ENCODE peak calls at places on chromosomes 6 and 20, in five cellular contexts. P, X, T, G and K are unnamed samples.

GRCh38 chr6:128474481-128474880 is 45.9 kb downstream of the PTPRK start:
- DNase-seq in P (no peak), X (no peak), T (no peak), G (no peak), K (no peak)

GRCh38 chr20:37362821-37363220 is 16.9 kb downstream of the SRC start:
- DNase-seq in P (no peak), X (no peak), T (no peak), G (no peak), K (peak)

GRCh38 chr6:132666118-132666517 is 7.1 kb upstream of the TAAR1 start:
- DNase-seq in P (no peak), X (no peak), T (no peak), G (no peak), K (no peak)

GRCh38 chr20:24146231-24146634 is 157.7 kb upstream of the GGTLC1 start:
- DNase-seq in P (no peak), X (no peak), T (no peak), G (no peak), K (no peak)

GRCh38 chr6:145044606-145045275 is 690.6 kb downstream of the EPM2A start:
- DNase-seq in P (peak), X (no peak), T (no peak), G (no peak), K (no peak)

GRCh38 chr20:37880726-37881591 is 22.0 kb upstream of the VSTM2L start:
- DNase-seq in P (no peak), X (no peak), T (no peak), G (peak), K (peak)

GRCh38 chr6:492816-493414 is 101.4 kb downstream of the IRF4 start:
- DNase-seq in P (no peak), X (no peak), T (no peak), G (no peak), K (no peak)

GRCh38 chr6:150932976-150933375 is 67.5 kb downstream of the MTHFD1L start:
- DNase-seq in P (no peak), X (no peak), T (no peak), G (no peak), K (no peak)

GRCh38 chr6:2524090-2524489 is 226.6 kb downstream of the MYLK4 start:
- DNase-seq in P (peak), X (no peak), T (no peak), G (no peak), K (no peak)

GRCh38 chr20:44692932-44693476 is 22.2 kb upstream of the CCN5 start:
- DNase-seq in P (peak), X (peak), T (no peak), G (no peak), K (peak)

GRCh38 chr6:7727951-7728854 is 2.3 kb downstream of the BMP6 start:
- DNase-seq in P (no peak), X (peak), T (peak), G (peak), K (no peak)

GRCh38 chr6:118896339-118897136 is 2.6 kb downstream of the ASF1A start:
- DNase-seq in P (peak), X (peak), T (no peak), G (peak), K (no peak)

GRCh38 chr6:50361641-50362331 is 312.1 kb upstream of the DEFB112 start:
- DNase-seq in P (no peak), X (no peak), T (no peak), G (no peak), K (no peak)

GRCh38 chr20:57211949-57212889 is 54.2 kb downstream of the BMP7 start:
- DNase-seq in P (no peak), X (no peak), T (no peak), G (no peak), K (peak)

GRCh38 chr20:3168079-3168828 is 5.1 kb downstream of the LZTS3 start:
- DNase-seq in P (no peak), X (no peak), T (peak), G (peak), K (peak)

GRCh38 chr20:35207950-35208611 is 18.4 kb upstream of the MMP24 start:
- DNase-seq in P (peak), X (peak), T (no peak), G (peak), K (peak)

GRCh38 chr20:31630187-31630790 is 7.4 kb upstream of the COX4I2 start:
- DNase-seq in P (no peak), X (no peak), T (no peak), G (no peak), K (no peak)

GRCh38 chr20:62297449-62298227 is 5.2 kb upstream of the ADRM1 start:
- DNase-seq in P (no peak), X (no peak), T (no peak), G (no peak), K (no peak)

GRCh38 chr20:14996883-14997672 is 659.7 kb upstream of the FLRT3 start:
- DNase-seq in P (no peak), X (no peak), T (no peak), G (no peak), K (no peak)

GRCh38 chr6:37029249-37029959 is 23.9 kb downstream of the FGD2 start:
- DNase-seq in P (peak), X (no peak), T (no peak), G (peak), K (peak)

GRCh38 chr20:58389968-58390658 is 1.1 kb downstream of the VAPB start:
- DNase-seq in P (no peak), X (no peak), T (no peak), G (no peak), K (no peak)

GRCh38 chr20:58389324-58389967 is 417 bp downstream of the VAPB start:
- DNase-seq in P (peak), X (no peak), T (peak), G (peak), K (peak)

GRCh38 chr20:58390659-58391035 is 1.6 kb downstream of the VAPB start:
- DNase-seq in P (no peak), X (no peak), T (no peak), G (no peak), K (no peak)

GRCh38 chr20:58388028-58388601 is 914 bp upstream of the VAPB start:
- DNase-seq in P (no peak), X (no peak), T (no peak), G (no peak), K (no peak)

GRCh38 chr20:58388882-58389323 is at the start of gene VAPB:
- DNase-seq in P (peak), X (peak), T (peak), G (peak), K (peak)
- TF ChIP-seq POLR2AphosphoS5 in P (peak), X (peak), T (no peak), G (peak), K (peak)

GRCh38 chr6:161722394-161722793 is 448.5 kb upstream of the AGPAT4 start:
- DNase-seq in P (no peak), X (no peak), T (no peak), G (no peak), K (no peak)

GRCh38 chr6:161721511-161721910 is 447.6 kb upstream of the AGPAT4 start:
- DNase-seq in P (no peak), X (no peak), T (no peak), G (no peak), K (no peak)

GRCh38 chr6:161727063-161727462 is 453.2 kb upstream of the AGPAT4 start:
- DNase-seq in P (no peak), X (no peak), T (no peak), G (no peak), K (no peak)
- TF ChIP-seq POLR2AphosphoS5 in P (no peak), X (no peak), T (no peak), G (no peak), K (no peak)

DNA sequence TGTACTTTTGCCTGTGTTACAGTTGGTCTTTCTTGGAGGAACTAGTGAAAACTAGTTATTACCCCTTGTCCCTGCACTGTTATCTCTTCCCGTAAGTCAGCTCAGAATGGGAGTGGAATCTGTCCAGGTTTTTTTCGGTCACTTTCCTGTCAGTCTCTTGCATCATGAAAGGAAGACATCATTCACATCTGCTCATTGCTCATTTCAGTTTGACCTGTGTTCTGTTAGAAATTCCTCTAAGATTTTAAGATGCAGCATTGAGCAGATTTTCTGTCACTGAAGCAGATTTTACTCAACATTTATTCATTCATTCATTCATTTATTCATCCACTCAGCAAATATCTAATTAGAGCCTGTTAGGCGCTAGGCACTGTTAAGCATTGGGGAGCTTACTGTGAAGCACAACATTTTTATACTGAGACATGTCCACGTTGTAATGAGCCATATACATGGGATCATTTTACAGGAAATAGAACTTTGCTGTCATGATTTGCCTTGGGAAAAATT is 33.1 kb upstream of the HINT3 start:
- DNase-seq in P (no peak), X (no peak), T (no peak), G (no peak), K (no peak)
- TF ChIP-seq POLR2AphosphoS5 in P (no peak), X (no peak), T (no peak), G (no peak), K (no peak)

DNA sequence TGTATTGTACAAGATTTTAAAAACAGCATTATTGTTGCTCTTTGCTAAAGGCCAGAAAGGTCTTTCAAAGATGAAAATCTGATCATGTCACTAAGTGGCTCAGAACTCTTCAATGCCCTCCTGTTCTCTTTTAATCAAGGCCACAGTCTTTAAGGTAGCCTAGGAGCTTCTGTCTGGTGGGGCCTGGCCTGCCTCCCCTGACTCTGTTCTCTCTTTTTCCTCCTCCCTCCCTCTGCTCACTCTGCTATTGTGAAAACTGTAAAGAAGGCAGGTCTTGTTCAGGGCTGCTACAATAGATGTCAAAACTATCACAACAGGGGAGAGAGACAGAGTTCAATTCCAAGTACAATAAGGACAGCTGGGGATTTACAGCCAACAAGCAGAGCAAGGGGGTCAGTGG is 101.8 kb downstream of the TMEM200A start:
- DNase-seq in P (no peak), X (no peak), T (no peak), G (no peak), K (no peak)
- TF ChIP-seq POLR2AphosphoS5 in P (no peak), X (no peak), T (no peak), G (no peak), K (no peak)

GRCh38 chr6:33424855-33425667 is 5.2 kb downstream of the SYNGAP1 start:
- DNase-seq in P (no peak), X (no peak), T (no peak), G (peak), K (no peak)

GRCh38 chr6:33425668-33426577 is 6.1 kb downstream of the SYNGAP1 start:
- DNase-seq in P (peak), X (no peak), T (peak), G (peak), K (peak)

GRCh38 chr6:33427585-33428218 is 7.8 kb downstream of the SYNGAP1 start:
- DNase-seq in P (peak), X (no peak), T (peak), G (peak), K (peak)

GRCh38 chr6:33428219-33428890 is 8.5 kb downstream of the SYNGAP1 start:
- DNase-seq in P (peak), X (no peak), T (no peak), G (peak), K (no peak)

GRCh38 chr6:33426590-33427563 is 7.0 kb downstream of the SYNGAP1 start:
- DNase-seq in P (no peak), X (no peak), T (no peak), G (peak), K (no peak)
- TF ChIP-seq POLR2AphosphoS5 in P (no peak), X (no peak), T (no peak), G (no peak), K (no peak)

GRCh38 chr6:30847421-30847970 is 36.8 kb upstream of the DDR1 start:
- DNase-seq in P (no peak), X (no peak), T (no peak), G (no peak), K (no peak)

GRCh38 chr6:30845183-30845582 is 39.1 kb upstream of the DDR1 start:
- DNase-seq in P (no peak), X (no peak), T (no peak), G (no peak), K (no peak)

GRCh38 chr6:30844118-30844535 is 40.2 kb upstream of the DDR1 start:
- DNase-seq in P (no peak), X (no peak), T (no peak), G (no peak), K (no peak)

GRCh38 chr6:30849903-30850651 is 34.2 kb upstream of the DDR1 start:
- DNase-seq in P (no peak), X (no peak), T (no peak), G (no peak), K (no peak)

DNA sequence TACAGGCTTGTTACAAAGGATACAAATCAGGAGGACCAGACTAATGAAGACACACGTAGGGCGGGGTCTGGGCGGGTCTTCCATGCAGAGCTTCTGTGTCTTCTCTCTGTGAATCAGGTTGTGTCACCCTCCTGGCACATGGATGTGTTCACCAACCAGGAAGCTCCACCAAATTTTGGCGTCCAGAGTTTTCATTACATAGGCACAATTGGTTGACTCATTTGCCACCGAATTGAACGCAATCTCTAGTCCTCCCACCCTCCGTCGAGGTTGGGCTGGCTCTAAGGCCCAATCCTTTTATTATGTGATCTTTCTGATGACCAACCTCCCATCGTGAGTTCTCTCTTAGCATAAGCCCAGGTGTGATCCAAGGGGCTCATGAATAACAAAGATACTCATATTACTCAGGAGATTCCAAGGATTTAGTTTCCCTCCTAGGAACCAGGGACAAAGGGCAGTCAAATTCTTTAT is 36.3 kb upstream of the DDR1 start:
- DNase-seq in P (no peak), X (no peak), T (no peak), G (no peak), K (no peak)
- TF ChIP-seq POLR2AphosphoS5 in P (no peak), X (no peak), T (no peak), G (no peak), K (no peak)